ENCODE peak calls at places on chromosomes 3 and 15, in ten cellular contexts. One of them, this sample, is unnamed.
A peak's percentile ranks its signal among the peaks of the same experiment; 100 is the strongest.

GRCh38 chr15:35243758-35244157 is 158.7 kb upstream of the NANOGP8 start:
- DNase-seq in breast epithelium: no peak
- DNase-seq in IMR-90: peak; percentile 8
- DNase-seq in NT2/D1: no peak
- DNase-seq in neural progenitor cell: no peak
- DNase-seq in CD8-positive, alpha-beta T cell: no peak
- DNase-seq in iPS DF 6.9: no peak
- DNase-seq in upper lobe of right lung: no peak
- DNase-seq in left ventricle myocardium inferior: no peak
- DNase-seq in testis: no peak
- DNase-seq in this sample: no peak

GRCh38 chr15:80159811-80160569 is 7.2 kb downstream of the FAH start:
- DNase-seq in breast epithelium: no peak
- DNase-seq in IMR-90: peak; percentile 46
- DNase-seq in CD8-positive, alpha-beta T cell: no peak
- DNase-seq in upper lobe of right lung: no peak
- DNase-seq in iPS DF 6.9: no peak
- DNase-seq in left ventricle myocardium inferior: no peak
- DNase-seq in testis: no peak
- DNase-seq in neural progenitor cell: no peak
- DNase-seq in NT2/D1: no peak
- DNase-seq in this sample: no peak

GRCh38 chr15:69535101-69535638 is 82.6 kb downstream of the RPLP1 start:
- DNase-seq in iPS DF 6.9: no peak
- DNase-seq in NT2/D1: no peak
- DNase-seq in IMR-90: peak; percentile 70
- DNase-seq in upper lobe of right lung: no peak
- DNase-seq in CD8-positive, alpha-beta T cell: no peak
- DNase-seq in testis: no peak
- DNase-seq in neural progenitor cell: no peak
- DNase-seq in left ventricle myocardium inferior: no peak
- DNase-seq in breast epithelium: no peak
- DNase-seq in this sample: no peak

GRCh38 chr3:11555823-11556222 is 87.9 kb downstream of the VGLL4 start:
- DNase-seq in upper lobe of right lung: peak; percentile 42
- DNase-seq in left ventricle myocardium inferior: peak; percentile 10
- DNase-seq in NT2/D1: no peak
- DNase-seq in CD8-positive, alpha-beta T cell: no peak
- DNase-seq in IMR-90: no peak
- DNase-seq in breast epithelium: no peak
- DNase-seq in testis: no peak
- DNase-seq in neural progenitor cell: no peak
- DNase-seq in iPS DF 6.9: no peak
- DNase-seq in this sample: no peak

GRCh38 chr3:47487265-47487664 is 11.5 kb upstream of the SCAP start:
- DNase-seq in breast epithelium: no peak
- DNase-seq in left ventricle myocardium inferior: no peak
- DNase-seq in neural progenitor cell: no peak
- DNase-seq in upper lobe of right lung: no peak
- DNase-seq in testis: no peak
- DNase-seq in iPS DF 6.9: no peak
- DNase-seq in CD8-positive, alpha-beta T cell: no peak
- DNase-seq in NT2/D1: no peak
- DNase-seq in IMR-90: no peak
- DNase-seq in this sample: no peak

GRCh38 chr15:96703794-96704550 is 373.5 kb downstream of the NR2F2 start:
- DNase-seq in neural progenitor cell: no peak
- DNase-seq in testis: no peak
- DNase-seq in NT2/D1: no peak
- DNase-seq in breast epithelium: no peak
- DNase-seq in CD8-positive, alpha-beta T cell: no peak
- DNase-seq in left ventricle myocardium inferior: no peak
- DNase-seq in iPS DF 6.9: no peak
- DNase-seq in upper lobe of right lung: no peak
- DNase-seq in IMR-90: no peak
- DNase-seq in this sample: no peak

GRCh38 chr15:78006567-78007205 is 70.8 kb downstream of the TBC1D2B start:
- DNase-seq in IMR-90: no peak
- DNase-seq in CD8-positive, alpha-beta T cell: no peak
- DNase-seq in NT2/D1: no peak
- DNase-seq in left ventricle myocardium inferior: peak; percentile 53
- DNase-seq in testis: no peak
- DNase-seq in neural progenitor cell: no peak
- DNase-seq in iPS DF 6.9: no peak
- DNase-seq in upper lobe of right lung: peak; percentile 76
- DNase-seq in breast epithelium: no peak
- DNase-seq in this sample: no peak

GRCh38 chr15:78804391-78804792 is 6.9 kb downstream of the ADAMTS7 start:
- DNase-seq in upper lobe of right lung: peak; percentile 48
- DNase-seq in neural progenitor cell: peak; percentile 72
- DNase-seq in CD8-positive, alpha-beta T cell: no peak
- DNase-seq in iPS DF 6.9: no peak
- DNase-seq in breast epithelium: no peak
- DNase-seq in left ventricle myocardium inferior: peak; percentile 54
- DNase-seq in testis: no peak
- DNase-seq in NT2/D1: no peak
- DNase-seq in IMR-90: no peak
- DNase-seq in this sample: no peak

GRCh38 chr15:62306851-62307504 is 141.9 kb upstream of the C2CD4B start:
- DNase-seq in iPS DF 6.9: peak; percentile 70
- DNase-seq in testis: peak; percentile 80
- DNase-seq in IMR-90: peak; percentile 67
- DNase-seq in upper lobe of right lung: no peak
- DNase-seq in NT2/D1: peak; percentile 82
- DNase-seq in CD8-positive, alpha-beta T cell: no peak
- DNase-seq in neural progenitor cell: peak; percentile 91
- DNase-seq in breast epithelium: peak; percentile 24
- DNase-seq in left ventricle myocardium inferior: peak; percentile 32
- DNase-seq in this sample: peak; percentile 65

GRCh38 chr3:191369081-191370010 is 39.0 kb upstream of the UTS2B start:
- DNase-seq in neural progenitor cell: no peak
- DNase-seq in breast epithelium: no peak
- DNase-seq in testis: no peak
- DNase-seq in left ventricle myocardium inferior: no peak
- DNase-seq in upper lobe of right lung: no peak
- DNase-seq in NT2/D1: no peak
- DNase-seq in IMR-90: peak; percentile 58
- DNase-seq in iPS DF 6.9: no peak
- DNase-seq in CD8-positive, alpha-beta T cell: no peak
- DNase-seq in this sample: no peak

GRCh38 chr3:112635674-112636073 is 5.3 kb downstream of the CCDC80 start:
- DNase-seq in upper lobe of right lung: no peak
- DNase-seq in iPS DF 6.9: no peak
- DNase-seq in left ventricle myocardium inferior: no peak
- DNase-seq in IMR-90: peak; percentile 97
- DNase-seq in neural progenitor cell: no peak
- DNase-seq in breast epithelium: no peak
- DNase-seq in NT2/D1: no peak
- DNase-seq in CD8-positive, alpha-beta T cell: no peak
- DNase-seq in testis: no peak
- DNase-seq in this sample: no peak

GRCh38 chr3:127629462-127630403 is 748 bp downstream of the PODXL2 start:
- DNase-seq in upper lobe of right lung: peak; percentile 61
- DNase-seq in testis: no peak
- DNase-seq in left ventricle myocardium inferior: no peak
- DNase-seq in breast epithelium: no peak
- DNase-seq in IMR-90: no peak
- DNase-seq in NT2/D1: no peak
- DNase-seq in iPS DF 6.9: no peak
- DNase-seq in CD8-positive, alpha-beta T cell: peak; percentile 13
- DNase-seq in neural progenitor cell: no peak
- DNase-seq in this sample: no peak

GRCh38 chr3:4271834-4272233 is 31.3 kb upstream of the SETMAR start:
- DNase-seq in left ventricle myocardium inferior: no peak
- DNase-seq in iPS DF 6.9: no peak
- DNase-seq in testis: no peak
- DNase-seq in upper lobe of right lung: no peak
- DNase-seq in breast epithelium: no peak
- DNase-seq in NT2/D1: peak; percentile 27
- DNase-seq in neural progenitor cell: peak; percentile 58
- DNase-seq in CD8-positive, alpha-beta T cell: no peak
- DNase-seq in IMR-90: peak; percentile 38
- DNase-seq in this sample: peak; percentile 58

GRCh38 chr15:83446904-83447708 is at the start of gene SH3GL3:
- DNase-seq in CD8-positive, alpha-beta T cell: peak; percentile 29
- DNase-seq in testis: peak; percentile 92
- DNase-seq in breast epithelium: peak; percentile 76
- DNase-seq in IMR-90: peak; percentile 55
- DNase-seq in upper lobe of right lung: peak; percentile 92
- DNase-seq in iPS DF 6.9: peak; percentile 48
- DNase-seq in neural progenitor cell: peak; percentile 93
- DNase-seq in NT2/D1: peak; percentile 79
- DNase-seq in left ventricle myocardium inferior: peak; percentile 76
- DNase-seq in this sample: no peak

GRCh38 chr15:71447328-71448250 is 332.3 kb downstream of the THSD4 start:
- DNase-seq in NT2/D1: no peak
- DNase-seq in CD8-positive, alpha-beta T cell: no peak
- DNase-seq in left ventricle myocardium inferior: no peak
- DNase-seq in iPS DF 6.9: no peak
- DNase-seq in neural progenitor cell: no peak
- DNase-seq in upper lobe of right lung: no peak
- DNase-seq in breast epithelium: peak; percentile 78
- DNase-seq in IMR-90: peak; percentile 36
- DNase-seq in testis: no peak
- DNase-seq in this sample: no peak

GRCh38 chr3:126659915-126660886 is 5.3 kb upstream of the TXNRD3 start:
- DNase-seq in iPS DF 6.9: no peak
- DNase-seq in NT2/D1: no peak
- DNase-seq in breast epithelium: no peak
- DNase-seq in IMR-90: no peak
- DNase-seq in upper lobe of right lung: no peak
- DNase-seq in testis: no peak
- DNase-seq in left ventricle myocardium inferior: no peak
- DNase-seq in neural progenitor cell: peak; percentile 47
- DNase-seq in CD8-positive, alpha-beta T cell: no peak
- DNase-seq in this sample: no peak

GRCh38 chr15:68352401-68353062 is 75.0 kb downstream of the FEM1B start:
- DNase-seq in neural progenitor cell: no peak
- DNase-seq in upper lobe of right lung: no peak
- DNase-seq in iPS DF 6.9: no peak
- DNase-seq in IMR-90: peak; percentile 98
- DNase-seq in NT2/D1: no peak
- DNase-seq in breast epithelium: peak; percentile 55
- DNase-seq in CD8-positive, alpha-beta T cell: no peak
- DNase-seq in testis: no peak
- DNase-seq in left ventricle myocardium inferior: no peak
- DNase-seq in this sample: no peak

GRCh38 chr15:48062476-48062875 is 58.3 kb upstream of the SLC24A5 start:
- DNase-seq in IMR-90: peak; percentile 61
- DNase-seq in iPS DF 6.9: no peak
- DNase-seq in CD8-positive, alpha-beta T cell: no peak
- DNase-seq in breast epithelium: no peak
- DNase-seq in left ventricle myocardium inferior: no peak
- DNase-seq in NT2/D1: no peak
- DNase-seq in upper lobe of right lung: no peak
- DNase-seq in testis: no peak
- DNase-seq in neural progenitor cell: no peak
- DNase-seq in this sample: no peak

DNA sequence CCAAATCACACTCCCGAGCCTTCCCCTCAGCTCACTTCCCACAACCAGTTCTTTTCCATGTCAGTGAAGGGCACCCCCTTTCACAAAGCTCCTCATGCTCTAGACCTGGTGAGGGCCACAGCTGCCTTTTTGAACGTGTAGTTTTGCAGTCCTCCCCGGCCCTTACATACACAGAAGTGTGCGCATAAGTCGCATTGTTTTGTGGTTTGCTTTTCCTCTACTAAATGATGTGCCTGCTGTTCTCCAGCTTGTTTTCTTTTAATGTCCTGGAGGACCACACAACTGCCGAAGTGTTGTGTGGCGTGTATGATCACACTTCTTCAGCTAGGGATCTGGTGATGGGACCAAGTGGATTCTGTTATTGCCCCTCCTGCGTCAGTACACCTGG is 7.6 kb downstream of the C15orf39 start:
- DNase-seq in NT2/D1: no peak
- DNase-seq in breast epithelium: no peak
- DNase-seq in upper lobe of right lung: no peak
- DNase-seq in CD8-positive, alpha-beta T cell: no peak
- DNase-seq in left ventricle myocardium inferior: no peak
- DNase-seq in IMR-90: no peak
- DNase-seq in neural progenitor cell: no peak
- DNase-seq in iPS DF 6.9: no peak
- DNase-seq in testis: no peak
- DNase-seq in this sample: no peak
- H3K36me3 ChIP-seq in NT2/D1: peaks cover 83% of the 10 kb centered on the region
- H3K36me3 ChIP-seq in breast epithelium: no peaks in the 10 kb centered on the region
- H3K36me3 ChIP-seq in upper lobe of right lung: peaks cover 79% of the 10 kb centered on the region
- H3K36me3 ChIP-seq in CD8-positive, alpha-beta T cell: peaks cover 29% of the 10 kb centered on the region
- H3K36me3 ChIP-seq in left ventricle myocardium inferior: peaks cover 78% of the 10 kb centered on the region
- H3K36me3 ChIP-seq in IMR-90: peaks cover 68% of the 10 kb centered on the region
- H3K36me3 ChIP-seq in neural progenitor cell: no peaks in the 10 kb centered on the region
- H3K36me3 ChIP-seq in iPS DF 6.9: peaks cover 51% of the 10 kb centered on the region
- H3K36me3 ChIP-seq in testis: no peaks in the 10 kb centered on the region
- H3K36me3 ChIP-seq in this sample: peaks cover 64% of the 10 kb centered on the region

GRCh38 chr3:16147226-16147625 is 27.3 kb upstream of the GALNT15 start:
- DNase-seq in testis: no peak
- DNase-seq in NT2/D1: no peak
- DNase-seq in left ventricle myocardium inferior: no peak
- DNase-seq in upper lobe of right lung: no peak
- DNase-seq in CD8-positive, alpha-beta T cell: no peak
- DNase-seq in iPS DF 6.9: no peak
- DNase-seq in IMR-90: peak; percentile 72
- DNase-seq in neural progenitor cell: no peak
- DNase-seq in breast epithelium: no peak
- DNase-seq in this sample: no peak
- H3K4me1 ChIP-seq in testis: peaks cover 6% of the 10 kb centered on the region
- H3K4me1 ChIP-seq in NT2/D1: no peaks in the 10 kb centered on the region
- H3K4me1 ChIP-seq in left ventricle myocardium inferior: peaks cover 36% of the 10 kb centered on the region
- H3K4me1 ChIP-seq in upper lobe of right lung: peaks cover 11% of the 10 kb centered on the region
- H3K4me1 ChIP-seq in CD8-positive, alpha-beta T cell: no peaks in the 10 kb centered on the region
- H3K4me1 ChIP-seq in iPS DF 6.9: no peaks in the 10 kb centered on the region
- H3K4me1 ChIP-seq in IMR-90: peaks cover 13% of the 10 kb centered on the region
- H3K4me1 ChIP-seq in neural progenitor cell: no peaks in the 10 kb centered on the region
- H3K4me1 ChIP-seq in breast epithelium: peaks cover 4% of the 10 kb centered on the region
- H3K4me1 ChIP-seq in this sample: no peaks in the 10 kb centered on the region

DNA sequence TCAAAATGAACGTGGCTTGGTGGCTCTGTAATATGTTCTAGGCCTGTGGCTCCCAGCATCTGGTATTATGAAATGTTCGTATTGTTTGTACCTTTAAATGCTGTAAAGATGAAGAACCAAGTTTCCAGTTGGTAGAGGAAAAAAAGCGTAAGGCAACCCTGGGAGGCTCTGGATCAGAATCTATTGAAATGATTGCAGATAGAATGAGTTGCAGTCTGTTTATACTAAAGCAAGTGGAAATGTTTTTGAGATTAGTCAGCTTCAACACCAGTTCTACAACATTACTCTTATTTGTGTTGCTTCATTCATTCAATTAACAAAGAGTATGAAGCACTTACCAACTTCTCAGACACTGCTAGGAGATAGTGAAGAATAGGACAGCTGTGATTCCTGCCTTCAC is 5.3 kb downstream of the ARL6IP5 start:
- DNase-seq in neural progenitor cell: no peak
- DNase-seq in left ventricle myocardium inferior: no peak
- DNase-seq in breast epithelium: no peak
- DNase-seq in upper lobe of right lung: no peak
- DNase-seq in CD8-positive, alpha-beta T cell: no peak
- DNase-seq in NT2/D1: no peak
- DNase-seq in testis: no peak
- DNase-seq in IMR-90: peak; percentile 84
- DNase-seq in iPS DF 6.9: no peak
- DNase-seq in this sample: no peak
- H3K4me3 ChIP-seq in neural progenitor cell: no peak overlapping the region
- H3K4me3 ChIP-seq in left ventricle myocardium inferior: peak overlapping the region; percentile 92
- H3K4me3 ChIP-seq in breast epithelium: peak overlapping the region; percentile 18
- H3K4me3 ChIP-seq in upper lobe of right lung: no peak overlapping the region
- H3K4me3 ChIP-seq in CD8-positive, alpha-beta T cell: peak overlapping the region; percentile 11
- H3K4me3 ChIP-seq in NT2/D1: no peak overlapping the region
- H3K4me3 ChIP-seq in testis: no peak overlapping the region
- H3K4me3 ChIP-seq in IMR-90: no peak overlapping the region
- H3K4me3 ChIP-seq in iPS DF 6.9: no peak overlapping the region
- H3K4me3 ChIP-seq in this sample: no peak overlapping the region

GRCh38 chr3:9384141-9384828 is 13.1 kb upstream of the SETD5 start:
- DNase-seq in neural progenitor cell: no peak
- DNase-seq in testis: no peak
- DNase-seq in NT2/D1: no peak
- DNase-seq in iPS DF 6.9: no peak
- DNase-seq in IMR-90: peak; percentile 67
- DNase-seq in upper lobe of right lung: no peak
- DNase-seq in left ventricle myocardium inferior: no peak
- DNase-seq in CD8-positive, alpha-beta T cell: no peak
- DNase-seq in breast epithelium: no peak
- DNase-seq in this sample: no peak
- H3K36me3 ChIP-seq in neural progenitor cell: peaks cover 26% of the 10 kb centered on the region
- H3K36me3 ChIP-seq in testis: no peaks in the 10 kb centered on the region
- H3K36me3 ChIP-seq in NT2/D1: peaks cover 74% of the 10 kb centered on the region
- H3K36me3 ChIP-seq in iPS DF 6.9: peaks cover 13% of the 10 kb centered on the region
- H3K36me3 ChIP-seq in IMR-90: peaks cover 45% of the 10 kb centered on the region
- H3K36me3 ChIP-seq in upper lobe of right lung: peaks cover 94% of the 10 kb centered on the region
- H3K36me3 ChIP-seq in left ventricle myocardium inferior: peaks cover 86% of the 10 kb centered on the region
- H3K36me3 ChIP-seq in CD8-positive, alpha-beta T cell: peaks cover 52% of the 10 kb centered on the region
- H3K36me3 ChIP-seq in breast epithelium: peaks cover 4% of the 10 kb centered on the region
- H3K36me3 ChIP-seq in this sample: peaks cover 89% of the 10 kb centered on the region

This sample was measured in SJCRH30.